ENCODE peak calls at places on chromosomes 5 and 9, in four cellular contexts. One of them, this sample, is unnamed.

GRCh38 chr5:144418719-144419118 is 248.0 kb downstream of the KCTD16 start:
- DNase-seq in foreskin keratinocyte: no peak
- DNase-seq in PC-3: no peak
- DNase-seq in B cell: no peak
- DNase-seq in this sample: no peak

GRCh38 chr9:129889936-129890717 is 54.9 kb downstream of the USP20 start:
- DNase-seq in B cell: peak
- DNase-seq in PC-3: no peak
- DNase-seq in foreskin keratinocyte: no peak
- DNase-seq in this sample: peak

GRCh38 chr9:80146466-80146865 is 574.7 kb downstream of the TLE4 start:
- DNase-seq in foreskin keratinocyte: no peak
- DNase-seq in PC-3: peak
- DNase-seq in B cell: no peak
- DNase-seq in this sample: no peak

GRCh38 chr9:107684224-107684623 is 194.7 kb upstream of the KLF4 start:
- DNase-seq in B cell: no peak
- DNase-seq in foreskin keratinocyte: no peak
- DNase-seq in PC-3: no peak
- DNase-seq in this sample: peak

GRCh38 chr5:134603059-134603458 is 29.6 kb downstream of the SAR1B start:
- DNase-seq in foreskin keratinocyte: no peak
- DNase-seq in PC-3: peak
- DNase-seq in B cell: no peak
- DNase-seq in this sample: no peak

GRCh38 chr5:143064207-143064606 is 294.0 kb downstream of the ARHGAP26 start:
- DNase-seq in PC-3: peak
- DNase-seq in B cell: no peak
- DNase-seq in foreskin keratinocyte: peak
- DNase-seq in this sample: no peak

GRCh38 chr5:106940301-106940846 is 730.4 kb downstream of the EFNA5 start:
- DNase-seq in foreskin keratinocyte: no peak
- DNase-seq in PC-3: no peak
- DNase-seq in B cell: no peak
- DNase-seq in this sample: no peak

GRCh38 chr5:36644727-36645126 is 38.3 kb downstream of the SLC1A3 start:
- DNase-seq in PC-3: peak
- DNase-seq in B cell: no peak
- DNase-seq in foreskin keratinocyte: no peak
- DNase-seq in this sample: no peak

GRCh38 chr9:85224729-85225128 is 517.0 kb downstream of the AGTPBP1 start:
- DNase-seq in PC-3: peak
- DNase-seq in foreskin keratinocyte: peak
- DNase-seq in B cell: no peak
- DNase-seq in this sample: no peak

GRCh38 chr9:87382902-87383301 is 114.8 kb upstream of the DAPK1 start:
- DNase-seq in PC-3: no peak
- DNase-seq in B cell: no peak
- DNase-seq in foreskin keratinocyte: no peak
- DNase-seq in this sample: peak

GRCh38 chr5:115831163-115831768 is 10.1 kb downstream of the ATG12 start:
- DNase-seq in foreskin keratinocyte: no peak
- DNase-seq in B cell: peak
- DNase-seq in PC-3: peak
- DNase-seq in this sample: no peak

GRCh38 chr9:137161558-137162483 is 8.0 kb downstream of the LRRC26 start:
- DNase-seq in B cell: no peak
- DNase-seq in foreskin keratinocyte: no peak
- DNase-seq in PC-3: no peak
- DNase-seq in this sample: no peak

GRCh38 chr9:95127249-95128176 is 190.0 kb downstream of the FANCC start:
- DNase-seq in foreskin keratinocyte: no peak
- DNase-seq in PC-3: peak
- DNase-seq in B cell: peak
- DNase-seq in this sample: peak

GRCh38 chr9:33924978-33925797 is 108.2 kb downstream of the UBE2R2 start:
- DNase-seq in B cell: peak
- DNase-seq in foreskin keratinocyte: no peak
- DNase-seq in PC-3: peak
- DNase-seq in this sample: no peak

GRCh38 chr5:7828269-7828668 is 22.7 kb downstream of the CFAP90 start:
- DNase-seq in PC-3: no peak
- DNase-seq in foreskin keratinocyte: no peak
- DNase-seq in B cell: no peak
- DNase-seq in this sample: no peak

GRCh38 chr5:150163547-150164059 is 3.0 kb upstream of the CDX1 start:
- DNase-seq in PC-3: no peak
- DNase-seq in foreskin keratinocyte: no peak
- DNase-seq in B cell: no peak
- DNase-seq in this sample: no peak

GRCh38 chr9:129489838-129490582 is 130.9 kb downstream of the C9orf50 start:
- DNase-seq in B cell: no peak
- DNase-seq in foreskin keratinocyte: no peak
- DNase-seq in PC-3: no peak
- DNase-seq in this sample: no peak

GRCh38 chr9:36401179-36401740 is 1.2 kb upstream of the RNF38 start:
- DNase-seq in B cell: peak
- DNase-seq in PC-3: peak
- DNase-seq in foreskin keratinocyte: peak
- DNase-seq in this sample: no peak

GRCh38 chr5:66680804-66681203 is 84.6 kb downstream of the MAST4 start:
- DNase-seq in PC-3: no peak
- DNase-seq in B cell: no peak
- DNase-seq in foreskin keratinocyte: no peak
- DNase-seq in this sample: no peak

GRCh38 chr5:126780165-126780827 is 3.4 kb downstream of the LMNB1 start:
- DNase-seq in PC-3: peak
- DNase-seq in foreskin keratinocyte: peak
- DNase-seq in B cell: peak
- DNase-seq in this sample: peak

DNA sequence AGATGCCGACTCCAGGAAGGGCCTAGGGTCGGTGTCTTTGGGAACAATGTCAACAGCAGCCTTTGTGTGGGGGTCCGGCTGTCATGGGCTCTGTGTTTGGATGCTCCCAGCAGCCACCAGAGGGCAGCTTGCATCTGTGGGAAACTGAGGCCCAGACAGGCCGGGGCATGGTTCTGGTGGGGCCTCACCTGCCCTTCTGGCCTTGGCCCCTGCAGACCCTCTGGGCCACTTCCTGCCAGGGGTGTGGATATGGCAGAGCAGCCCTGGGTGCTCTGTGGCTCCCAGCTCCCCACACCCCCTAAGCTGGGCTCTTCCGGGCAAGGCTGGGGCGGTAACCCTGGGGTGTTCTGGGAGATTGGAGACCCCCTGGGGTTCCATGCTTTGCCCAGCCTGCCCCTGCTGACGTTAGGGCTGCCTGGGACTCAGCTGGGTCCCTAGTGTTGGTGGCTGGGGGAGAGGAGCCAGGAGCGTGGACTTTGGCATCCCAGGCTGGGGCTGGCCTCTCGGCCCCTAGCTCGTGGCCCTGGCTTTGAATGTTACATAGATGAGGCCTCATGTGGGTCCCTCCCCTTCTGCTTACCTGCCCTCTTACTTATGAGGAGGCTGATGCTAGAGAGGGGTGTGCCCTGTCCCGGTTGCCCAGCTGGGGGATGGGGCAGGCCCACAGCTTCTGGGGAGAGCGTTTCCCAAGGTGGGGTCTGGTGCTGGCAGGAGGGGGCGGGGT is 38.3 kb downstream of the RXRA start:
- DNase-seq in PC-3: no peak
- DNase-seq in foreskin keratinocyte: no peak
- DNase-seq in B cell: no peak
- DNase-seq in this sample: no peak
- TF ChIP-seq CTCF in PC-3: peak
- TF ChIP-seq CTCF in foreskin keratinocyte: peak
- TF ChIP-seq CTCF in B cell: no peak
- TF ChIP-seq CTCF in this sample: no peak

GRCh38 chr5:100900142-100900795 is 2.8 kb downstream of the ST8SIA4 start:
- DNase-seq in foreskin keratinocyte: peak
- DNase-seq in B cell: no peak
- DNase-seq in PC-3: peak
- DNase-seq in this sample: no peak
- TF ChIP-seq CTCF in foreskin keratinocyte: peak
- TF ChIP-seq CTCF in B cell: peak
- TF ChIP-seq CTCF in PC-3: peak
- TF ChIP-seq CTCF in this sample: peak

DNA sequence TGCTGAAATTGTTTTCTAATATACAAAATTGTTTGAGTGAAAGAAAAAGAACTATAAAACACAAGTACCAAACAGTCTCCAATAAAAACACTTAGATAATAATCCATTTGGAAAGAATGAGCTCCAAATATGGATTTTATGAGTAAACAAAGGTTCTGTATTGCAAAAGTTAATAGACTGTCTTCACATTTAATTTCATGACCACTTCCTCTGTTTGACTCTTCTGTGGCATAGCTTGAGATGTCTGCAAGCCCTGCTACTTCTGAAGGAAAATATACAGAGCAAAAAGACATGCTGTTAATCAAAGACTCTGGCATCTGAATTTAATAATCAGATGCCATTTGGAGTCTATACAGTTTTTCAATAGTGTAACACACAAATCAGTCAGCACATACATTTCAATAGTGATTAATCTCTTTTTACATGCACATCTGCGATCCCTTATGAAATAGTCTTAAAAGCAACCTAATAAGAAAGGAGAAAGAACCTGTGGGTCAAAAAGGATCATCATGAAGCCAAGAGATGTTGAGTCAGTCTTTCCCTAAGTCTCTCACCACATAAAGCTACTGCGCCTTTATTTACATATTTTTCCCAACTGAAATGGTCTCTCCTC is 165.4 kb upstream of the LHFPL2 start:
- DNase-seq in B cell: no peak
- DNase-seq in foreskin keratinocyte: no peak
- DNase-seq in PC-3: no peak
- DNase-seq in this sample: no peak
- TF ChIP-seq CTCF in B cell: no peak
- TF ChIP-seq CTCF in foreskin keratinocyte: no peak
- TF ChIP-seq CTCF in PC-3: no peak
- TF ChIP-seq CTCF in this sample: no peak

GRCh38 chr5:35186749-35187148 is 43.5 kb downstream of the PRLR start:
- DNase-seq in foreskin keratinocyte: no peak
- DNase-seq in PC-3: no peak
- DNase-seq in B cell: no peak
- DNase-seq in this sample: no peak
- TF ChIP-seq CTCF in foreskin keratinocyte: no peak
- TF ChIP-seq CTCF in PC-3: no peak
- TF ChIP-seq CTCF in B cell: no peak
- TF ChIP-seq CTCF in this sample: no peak